ENCODE peak calls at places on chromosomes 3 and 15, in six cellular contexts. Z is stomach, O is mucosa of descending colon, D is OCI-LY7, N is fibroblast of lung, R is heart right ventricle. L is an unnamed sample.
A peak's percentile ranks its signal among the peaks of the same experiment; 100 is the strongest.

GRCh38 chr15:59997070-59997701 is 6.9 kb upstream of the FOXB1 start:
- DNase-seq in Z (no peak), O (no peak), D (no peak), N (no peak), R (no peak), L (no peak)

GRCh38 chr3:138078901-138079344 is 36.5 kb downstream of the DZIP1L start:
- DNase-seq in Z (no peak), O (no peak), D (no peak), N (peak; percentile 97), R (no peak), L (no peak)

GRCh38 chr3:182133752-182134151 is 422.0 kb downstream of the SOX2 start:
- DNase-seq in Z (no peak), O (no peak), D (no peak), N (peak; percentile 29), R (no peak), L (no peak)

GRCh38 chr15:59492389-59493377 is 54.7 kb downstream of the FAM81A start:
- DNase-seq in Z (peak; percentile 66), O (no peak), D (peak; percentile 76), N (peak; percentile 54), R (peak; percentile 71), L (no peak)

GRCh38 chr3:19757773-19758172 is 176.2 kb downstream of the EFHB start:
- DNase-seq in Z (no peak), O (no peak), D (no peak), N (no peak), R (no peak), L (no peak)

GRCh38 chr3:47916201-47916600 is 100.0 kb downstream of the MAP4 start:
- DNase-seq in Z (no peak), O (no peak), D (no peak), N (no peak), R (peak; percentile 38), L (no peak)

GRCh38 chr3:185995352-185995751 is 57.5 kb upstream of the TRA2B start:
- DNase-seq in Z (no peak), O (no peak), D (no peak), N (peak; percentile 86), R (no peak), L (no peak)

GRCh38 chr3:58418227-58418626 is 15.4 kb downstream of the PDHB start:
- DNase-seq in Z (no peak), O (no peak), D (no peak), N (no peak), R (no peak), L (no peak)

GRCh38 chr3:150144309-150144708 is 173.6 kb upstream of the PFN2 start:
- DNase-seq in Z (no peak), O (no peak), D (no peak), N (no peak), R (no peak), L (no peak)

GRCh38 chr3:88863196-88863595 is 244.2 kb upstream of the EPHA3 start:
- DNase-seq in Z (no peak), O (no peak), D (no peak), N (peak; percentile 73), R (no peak), L (no peak)

GRCh38 chr3:106086636-106087035 is 217.8 kb upstream of the CBLB start:
- DNase-seq in Z (no peak), O (no peak), D (no peak), N (no peak), R (no peak), L (no peak)

GRCh38 chr3:147030274-147030673 is 376.1 kb downstream of the ZIC4 start:
- DNase-seq in Z (no peak), O (no peak), D (no peak), N (peak; percentile 43), R (no peak), L (no peak)

GRCh38 chr15:79863886-79864285 is 32.9 kb downstream of the MTHFS start:
- DNase-seq in Z (no peak), O (no peak), D (no peak), N (peak; percentile 78), R (no peak), L (no peak)

GRCh38 chr3:51394541-51394940 is 3.5 kb downstream of the RBM15B start:
- DNase-seq in Z (no peak), O (no peak), D (no peak), N (no peak), R (no peak), L (no peak)

GRCh38 chr3:27326211-27326948 is 42.8 kb downstream of the NEK10 start:
- DNase-seq in Z (no peak), O (no peak), D (no peak), N (peak; percentile 93), R (peak; percentile 52), L (no peak)

GRCh38 chr3:123870033-123870432 is 14.1 kb downstream of the MYLK start:
- DNase-seq in Z (no peak), O (no peak), D (no peak), N (peak; percentile 58), R (no peak), L (no peak)

GRCh38 chr3:94252316-94252715 is 189.5 kb downstream of the NSUN3 start:
- DNase-seq in Z (no peak), O (no peak), D (no peak), N (no peak), R (no peak), L (no peak)
- H3K36me3 ChIP-seq in Z (no peaks in the 10 kb centered on the region), O (no peaks in the 10 kb centered on the region), D (no peaks in the 10 kb centered on the region), N (no peaks in the 10 kb centered on the region), R (no peaks in the 10 kb centered on the region), L (no peaks in the 10 kb centered on the region)

GRCh38 chr15:35450492-35450891 is 95.5 kb downstream of the DPH6 start:
- DNase-seq in Z (no peak), O (no peak), D (no peak), N (peak; percentile 85), R (no peak), L (no peak)

GRCh38 chr15:35458176-35458856 is 87.6 kb downstream of the DPH6 start:
- DNase-seq in Z (no peak), O (no peak), D (no peak), N (peak; percentile 42), R (no peak), L (no peak)

GRCh38 chr15:35460616-35461015 is 85.3 kb downstream of the DPH6 start:
- DNase-seq in Z (no peak), O (no peak), D (no peak), N (no peak), R (no peak), L (no peak)

GRCh38 chr15:35455201-35455600 is 90.8 kb downstream of the DPH6 start:
- DNase-seq in Z (no peak), O (no peak), D (no peak), N (peak; percentile 52), R (no peak), L (no peak)
- TF ChIP-seq CTCF in Z (no peak), O (no peak), D (no peak), N (no peak), R (no peak), L (no peak)

GRCh38 chr3:50111757-50112156 is 23.0 kb downstream of the RBM5 start:
- DNase-seq in Z (no peak), O (no peak), D (no peak), N (no peak), R (no peak), L (no peak)

GRCh38 chr3:50118237-50118636 is 29.5 kb downstream of the RBM5 start:
- DNase-seq in Z (no peak), O (no peak), D (no peak), N (no peak), R (no peak), L (no peak)

GRCh38 chr3:50117120-50117519 is 28.4 kb downstream of the RBM5 start:
- DNase-seq in Z (no peak), O (no peak), D (no peak), N (no peak), R (no peak), L (no peak)

GRCh38 chr3:50112462-50112861 is 23.7 kb downstream of the RBM5 start:
- DNase-seq in Z (no peak), O (no peak), D (no peak), N (no peak), R (no peak), L (no peak)
- H3K36me3 ChIP-seq in Z (peaks cover 100% of the 10 kb centered on the region), O (peaks cover 43% of the 10 kb centered on the region), D (peaks cover 98% of the 10 kb centered on the region), N (peaks cover 41% of the 10 kb centered on the region), R (peaks cover 93% of the 10 kb centered on the region), L (peaks cover 100% of the 10 kb centered on the region)

GRCh38 chr15:77096541-77096940 is 25.6 kb upstream of the TSPAN3 start:
- DNase-seq in Z (no peak), O (no peak), D (no peak), N (no peak), R (no peak), L (no peak)

GRCh38 chr15:77096131-77096530 is 25.2 kb upstream of the TSPAN3 start:
- DNase-seq in Z (no peak), O (no peak), D (no peak), N (no peak), R (no peak), L (no peak)

GRCh38 chr15:77097317-77097721 is 26.4 kb upstream of the TSPAN3 start:
- DNase-seq in Z (no peak), O (no peak), D (no peak), N (no peak), R (no peak), L (no peak)

GRCh38 chr15:77097921-77098320 is 27.0 kb upstream of the TSPAN3 start:
- DNase-seq in Z (no peak), O (no peak), D (no peak), N (no peak), R (no peak), L (no peak)

GRCh38 chr15:77094397-77095030 is 23.6 kb upstream of the TSPAN3 start:
- DNase-seq in Z (no peak), O (no peak), D (peak; percentile 12), N (no peak), R (no peak), L (no peak)
- TF ChIP-seq CTCF in Z (no peak), O (no peak), D (peak; percentile 66), N (peak; percentile 11), R (no peak), L (no peak)

GRCh38 chr3:128079823-128080222 is 27.6 kb downstream of the SEC61A1 start:
- DNase-seq in Z (no peak), O (no peak), D (no peak), N (no peak), R (no peak), L (peak; percentile 70)
- H3K36me3 ChIP-seq in Z (peaks cover 45% of the 10 kb centered on the region), O (no peaks in the 10 kb centered on the region), D (peaks cover 92% of the 10 kb centered on the region), N (peaks cover 8% of the 10 kb centered on the region), R (no peaks in the 10 kb centered on the region), L (no peaks in the 10 kb centered on the region)

L was measured in upper lobe of right lung.